ENCODE peak calls at places on chromosomes 4 and X, in seven cellular contexts. N is AG04450; P is endothelial cell; U is SW 1271; X is brain microvascular endothelial cell; W is substantia nigra; J is stimulated activated CD8-positive, alpha-beta memory T cell treated with anti-CD3 and anti-CD28 coated beads, Interleukin-15, amount 100 ng/mL, for 24 hours. O is an unnamed sample.
A peak's percentile ranks its signal among the peaks of the same experiment; 100 is the strongest.

GRCh38 chrX:66046612-66047235 is 6.8 kb upstream of the VSIG4 start:
- DNase-seq in N (no peak), P (no peak), U (no peak), X (no peak), W (no peak), J (no peak), O (no peak)

GRCh38 chrX:2888309-2888708 is 40.8 kb downstream of the ARSD start:
- DNase-seq in N (no peak), P (no peak), U (no peak), X (no peak), W (no peak), J (no peak), O (no peak)

GRCh38 chrX:103789004-103789403 is 12.4 kb downstream of the PLP1 start:
- DNase-seq in N (no peak), P (no peak), U (no peak), X (no peak), W (no peak), J (no peak), O (no peak)

GRCh38 chr4:6731780-6732179 is 15.8 kb downstream of the BLOC1S4 start:
- DNase-seq in N (no peak), P (no peak), U (no peak), X (no peak), W (no peak), J (no peak), O (no peak)

GRCh38 chr4:140090215-140090731 is 63.7 kb downstream of the MAML3 start:
- DNase-seq in N (no peak), P (no peak), U (peak; percentile 33), X (peak; percentile 63), W (no peak), J (no peak), O (no peak)

GRCh38 chr4:139841464-139842195 is 176.0 kb downstream of the MGST2 start:
- DNase-seq in N (no peak), P (no peak), U (no peak), X (no peak), W (no peak), J (no peak), O (peak; percentile 23)

GRCh38 chrX:102957751-102958150 is 20.7 kb downstream of the RAB40AL start:
- DNase-seq in N (no peak), P (no peak), U (no peak), X (no peak), W (no peak), J (no peak), O (no peak)

GRCh38 chrX:10239611-10240064 is 82.9 kb downstream of the CLCN4 start:
- DNase-seq in N (peak; percentile 32), P (no peak), U (no peak), X (peak; percentile 85), W (no peak), J (no peak), O (no peak)

GRCh38 chrX:8726031-8726652 is 5.8 kb downstream of the ANOS1 start:
- DNase-seq in N (no peak), P (no peak), U (no peak), X (no peak), W (no peak), J (no peak), O (no peak)

GRCh38 chr4:42341518-42342026 is 55.7 kb upstream of the SHISA3 start:
- DNase-seq in N (no peak), P (no peak), U (no peak), X (peak; percentile 51), W (no peak), J (no peak), O (no peak)

GRCh38 chrX:153981771-153982533 is 9.4 kb downstream of the TMEM187 start:
- DNase-seq in N (no peak), P (no peak), U (no peak), X (no peak), W (no peak), J (no peak), O (no peak)

GRCh38 chr4:82415922-82416365 is 14.3 kb downstream of the HNRNPDL start:
- DNase-seq in N (no peak), P (no peak), U (no peak), X (no peak), W (no peak), J (no peak), O (no peak)

GRCh38 chr4:6447561-6448290 is 24.7 kb downstream of the PPP2R2C start:
- DNase-seq in N (no peak), P (no peak), U (no peak), X (no peak), W (no peak), J (no peak), O (no peak)

GRCh38 chr4:35970366-35970960 is 273.9 kb downstream of the ARAP2 start:
- DNase-seq in N (no peak), P (no peak), U (no peak), X (no peak), W (no peak), J (no peak), O (no peak)

GRCh38 chr4:8856835-8857590 is 14.6 kb downstream of the HMX1 start:
- DNase-seq in N (no peak), P (no peak), U (no peak), X (no peak), W (no peak), J (no peak), O (no peak)

GRCh38 chr4:78480286-78480685 is 71.3 kb upstream of the ANXA3 start:
- DNase-seq in N (no peak), P (no peak), U (no peak), X (no peak), W (no peak), J (no peak), O (no peak)

GRCh38 chr4:105637409-105638258 is 70.9 kb downstream of the INTS12 start:
- DNase-seq in N (no peak), P (no peak), U (no peak), X (peak; percentile 37), W (peak; percentile 44), J (no peak), O (peak; percentile 20)

GRCh38 chrX:39688576-39689373 is 409.0 kb downstream of the BCOR start:
- DNase-seq in N (no peak), P (peak; percentile 57), U (no peak), X (no peak), W (peak; percentile 62), J (no peak), O (peak; percentile 61)

GRCh38 chr4:6079965-6080364 is 61.7 kb upstream of the C4orf50 start:
- DNase-seq in N (no peak), P (no peak), U (no peak), X (no peak), W (no peak), J (no peak), O (no peak)

GRCh38 chrX:12984629-12985303 is 9.9 kb downstream of the TMSB4X start:
- DNase-seq in N (no peak), P (no peak), U (no peak), X (peak; percentile 18), W (no peak), J (no peak), O (no peak)

O was measured in HEK293T.